ENCODE peak calls at places on chromosome 9, in seven cellular contexts. O, A, F, W, T, Z and D are unnamed samples.

GRCh38 chr9:76537150-76537646 is 78.2 kb downstream of the GCNT1 start:
- DNase-seq in O (no peak), A (no peak), F (no peak), W (peak; percentile 58), T (no peak), Z (peak; percentile 30), D (peak; percentile 6)

GRCh38 chr9:135909371-135909770 is 2.0 kb upstream of the CAMSAP1 start:
- DNase-seq in O (no peak), A (no peak), F (no peak), W (no peak), T (no peak), Z (no peak), D (no peak)

GRCh38 chr9:88753691-88754367 is 218.9 kb downstream of the NXNL2 start:
- DNase-seq in O (peak; percentile 75), A (no peak), F (no peak), W (peak; percentile 59), T (peak; percentile 58), Z (peak; percentile 36), D (no peak)

GRCh38 chr9:133812941-133813748 is 75.0 kb upstream of the SARDH start:
- DNase-seq in O (no peak), A (no peak), F (no peak), W (no peak), T (no peak), Z (no peak), D (no peak)

GRCh38 chr9:71984388-71985069 is 73.1 kb downstream of the C9orf85 start:
- DNase-seq in O (peak; percentile 21), A (peak; percentile 84), F (peak; percentile 90), W (peak; percentile 92), T (peak; percentile 58), Z (peak; percentile 53), D (peak; percentile 47)

GRCh38 chr9:6226696-6227095 is 11.1 kb downstream of the IL33 start:
- DNase-seq in O (no peak), A (peak; percentile 25), F (no peak), W (no peak), T (no peak), Z (peak; percentile 85), D (peak; percentile 85)

GRCh38 chr9:75993434-75993833 is 103.0 kb downstream of the PCSK5 start:
- DNase-seq in O (no peak), A (peak; percentile 22), F (peak; percentile 26), W (no peak), T (peak; percentile 63), Z (peak; percentile 52), D (peak; percentile 75)

GRCh38 chr9:35515766-35516165 is 25.9 kb downstream of the RUSC2 start:
- DNase-seq in O (no peak), A (peak; percentile 35), F (no peak), W (no peak), T (no peak), Z (peak; percentile 51), D (no peak)

GRCh38 chr9:3181049-3181953 is 337.4 kb upstream of the PUM3 start:
- DNase-seq in O (peak; percentile 20), A (peak; percentile 38), F (no peak), W (peak; percentile 55), T (no peak), Z (peak; percentile 13), D (peak; percentile 21)
- H3K4me3 ChIP-seq in O (no peak overlapping the region), A (peak overlapping the region; percentile 59), F (peak overlapping the region; percentile 52), W (peak overlapping the region; percentile 54), T (peak overlapping the region; percentile 31), Z (peak overlapping the region; percentile 41), D (no peak overlapping the region)

GRCh38 chr9:97504381-97505216 is 3.1 kb downstream of the TMOD1 start:
- DNase-seq in O (peak; percentile 88), A (peak; percentile 52), F (no peak), W (no peak), T (no peak), Z (no peak), D (no peak)
- H3K4me3 ChIP-seq in O (peak overlapping the region; percentile 94), A (no peak overlapping the region), F (no peak overlapping the region), W (peak overlapping the region; percentile 83), T (no peak overlapping the region), Z (peak overlapping the region; percentile 86), D (no peak overlapping the region)

DNA sequence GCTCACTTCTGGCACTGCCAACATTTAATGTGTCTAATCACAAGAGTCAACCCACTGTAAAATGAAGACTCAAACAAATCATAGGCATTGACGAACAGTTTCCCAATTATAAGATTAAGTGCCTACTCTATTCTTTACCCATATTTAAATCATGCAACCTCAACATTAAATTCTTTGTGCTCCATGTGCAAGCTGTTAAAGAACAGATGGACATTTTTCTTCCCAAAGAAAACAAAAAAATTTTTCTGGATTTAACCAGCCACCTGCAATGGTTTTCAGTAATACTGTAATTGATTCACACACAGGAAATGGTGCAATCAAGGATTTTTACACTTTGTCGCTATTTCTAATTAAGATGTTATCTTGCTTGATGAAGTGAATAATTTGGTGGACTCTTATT is 3.6 kb downstream of the HNRNPK start:
- DNase-seq in O (no peak), A (no peak), F (peak; percentile 56), W (no peak), T (no peak), Z (no peak), D (no peak)
- H3K4me3 ChIP-seq in O (no peak overlapping the region), A (peak overlapping the region; percentile 95), F (peak overlapping the region; percentile 96), W (peak overlapping the region; percentile 96), T (peak overlapping the region; percentile 77), Z (no peak overlapping the region), D (peak overlapping the region; percentile 75)

DNA sequence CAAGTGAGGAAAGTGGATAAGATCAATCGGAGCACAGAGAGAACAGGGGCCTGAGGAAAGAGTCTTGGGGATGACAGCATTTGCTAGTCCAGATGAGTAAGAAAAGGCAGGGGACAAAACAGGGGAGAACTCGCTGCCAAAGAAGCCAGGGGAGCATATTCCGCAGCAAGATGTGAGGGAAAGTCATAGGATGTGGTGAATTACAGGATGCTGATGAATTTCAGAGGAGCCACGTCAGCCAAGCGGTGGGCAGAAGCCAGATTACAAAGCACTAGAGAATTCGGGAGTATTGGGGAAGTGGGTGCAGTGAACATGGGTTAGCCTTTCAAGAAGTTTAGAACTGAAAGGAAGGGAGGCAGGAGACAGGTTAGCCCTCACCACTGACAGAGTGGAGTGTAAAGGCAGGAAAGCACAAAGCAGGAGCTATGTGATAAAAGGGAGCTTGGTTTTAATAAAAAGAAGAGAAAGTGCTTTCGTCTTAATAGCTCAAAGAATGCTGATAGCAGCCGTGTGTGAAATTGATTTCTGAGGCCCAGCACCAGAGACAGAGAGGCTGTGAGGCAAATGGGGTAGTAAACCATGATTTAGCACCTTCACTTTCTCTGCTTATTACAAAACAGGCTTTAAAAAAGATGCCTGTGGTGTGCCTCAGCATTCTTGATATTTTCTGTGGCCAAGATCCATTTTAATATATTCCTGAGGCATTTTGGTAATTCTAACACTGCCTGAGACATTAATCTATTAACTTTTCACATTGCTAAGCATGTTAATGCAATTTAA is 16.8 kb downstream of the ADAMTSL1 start:
- DNase-seq in O (no peak), A (peak; percentile 98), F (peak; percentile 100), W (no peak), T (peak; percentile 97), Z (peak; percentile 97), D (peak; percentile 98)
- H3K4me3 ChIP-seq in O (no peak overlapping the region), A (peak overlapping the region; percentile 63), F (peak overlapping the region; percentile 48), W (no peak overlapping the region), T (peak overlapping the region; percentile 14), Z (no peak overlapping the region), D (peak overlapping the region; percentile 40)

GRCh38 chr9:111632695-111633388 is 1.7 kb downstream of the DNAJC25 start:
- DNase-seq in O (no peak), A (no peak), F (no peak), W (no peak), T (no peak), Z (no peak), D (no peak)
- H3K4me3 ChIP-seq in O (peak overlapping the region; percentile 69), A (peak overlapping the region; percentile 89), F (peak overlapping the region; percentile 75), W (peak overlapping the region; percentile 82), T (peak overlapping the region; percentile 98), Z (peak overlapping the region; percentile 82), D (peak overlapping the region; percentile 90)